ENCODE peak calls at places on chromosomes 7 and 10, in nine cellular contexts. One of them, this sample, is unnamed.
A peak's percentile ranks its signal among the peaks of the same experiment; 100 is the strongest.

GRCh38 chr10:103668351-103669242 is 175.1 kb downstream of the NEURL1 start:
- DNase-seq in fibroblast of lung: peak; percentile 34
- DNase-seq in heart left ventricle: peak; percentile 90
- DNase-seq in spleen: peak; percentile 87
- DNase-seq in uterus: peak; percentile 86
- DNase-seq in sigmoid colon: peak; percentile 91
- DNase-seq in CD8-positive, alpha-beta memory T cell: no peak
- DNase-seq in PC-9: no peak
- DNase-seq in naive thymus-derived CD4-positive, alpha-beta T cell: no peak
- DNase-seq in this sample: no peak

GRCh38 chr7:83347836-83348482 is 185.3 kb upstream of the PCLO start:
- DNase-seq in fibroblast of lung: peak; percentile 81
- DNase-seq in heart left ventricle: no peak
- DNase-seq in spleen: no peak
- DNase-seq in uterus: no peak
- DNase-seq in sigmoid colon: no peak
- DNase-seq in CD8-positive, alpha-beta memory T cell: no peak
- DNase-seq in PC-9: peak; percentile 42
- DNase-seq in naive thymus-derived CD4-positive, alpha-beta T cell: no peak
- DNase-seq in this sample: no peak

GRCh38 chr10:13990392-13990805 is 340.3 kb downstream of the FRMD4A start:
- DNase-seq in fibroblast of lung: peak; percentile 23
- DNase-seq in heart left ventricle: peak; percentile 70
- DNase-seq in spleen: no peak
- DNase-seq in uterus: peak; percentile 48
- DNase-seq in sigmoid colon: peak; percentile 70
- DNase-seq in CD8-positive, alpha-beta memory T cell: no peak
- DNase-seq in PC-9: no peak
- DNase-seq in naive thymus-derived CD4-positive, alpha-beta T cell: no peak
- DNase-seq in this sample: no peak

GRCh38 chr10:29920408-29921070 is 138.8 kb downstream of the JCAD start:
- DNase-seq in fibroblast of lung: no peak
- DNase-seq in heart left ventricle: no peak
- DNase-seq in spleen: no peak
- DNase-seq in uterus: no peak
- DNase-seq in sigmoid colon: no peak
- DNase-seq in CD8-positive, alpha-beta memory T cell: no peak
- DNase-seq in PC-9: no peak
- DNase-seq in naive thymus-derived CD4-positive, alpha-beta T cell: no peak
- DNase-seq in this sample: no peak

GRCh38 chr10:61503051-61503450 is 49.9 kb upstream of the TMEM26 start:
- DNase-seq in fibroblast of lung: peak; percentile 62
- DNase-seq in heart left ventricle: no peak
- DNase-seq in spleen: no peak
- DNase-seq in uterus: no peak
- DNase-seq in sigmoid colon: no peak
- DNase-seq in CD8-positive, alpha-beta memory T cell: no peak
- DNase-seq in PC-9: no peak
- DNase-seq in naive thymus-derived CD4-positive, alpha-beta T cell: no peak
- DNase-seq in this sample: no peak

GRCh38 chr10:77724820-77725219 is 87.2 kb upstream of the KCNMA1 start:
- DNase-seq in fibroblast of lung: no peak
- DNase-seq in heart left ventricle: no peak
- DNase-seq in spleen: no peak
- DNase-seq in uterus: no peak
- DNase-seq in sigmoid colon: no peak
- DNase-seq in CD8-positive, alpha-beta memory T cell: no peak
- DNase-seq in PC-9: no peak
- DNase-seq in naive thymus-derived CD4-positive, alpha-beta T cell: no peak
- DNase-seq in this sample: no peak

GRCh38 chr10:116947838-116948529 is 57.0 kb downstream of the SHTN1 start:
- DNase-seq in fibroblast of lung: peak; percentile 64
- DNase-seq in heart left ventricle: no peak
- DNase-seq in spleen: no peak
- DNase-seq in uterus: no peak
- DNase-seq in sigmoid colon: no peak
- DNase-seq in CD8-positive, alpha-beta memory T cell: no peak
- DNase-seq in PC-9: peak; percentile 80
- DNase-seq in naive thymus-derived CD4-positive, alpha-beta T cell: no peak
- DNase-seq in this sample: no peak

GRCh38 chr10:130137659-130138478 is 1.7 kb downstream of the GLRX3 start:
- DNase-seq in fibroblast of lung: no peak
- DNase-seq in heart left ventricle: no peak
- DNase-seq in spleen: peak; percentile 45
- DNase-seq in uterus: no peak
- DNase-seq in sigmoid colon: no peak
- DNase-seq in CD8-positive, alpha-beta memory T cell: no peak
- DNase-seq in PC-9: no peak
- DNase-seq in naive thymus-derived CD4-positive, alpha-beta T cell: no peak
- DNase-seq in this sample: no peak

GRCh38 chr7:65978891-65979582 is 3.0 kb downstream of the GUSB start:
- DNase-seq in fibroblast of lung: no peak
- DNase-seq in heart left ventricle: no peak
- DNase-seq in spleen: peak; percentile 76
- DNase-seq in uterus: no peak
- DNase-seq in sigmoid colon: no peak
- DNase-seq in CD8-positive, alpha-beta memory T cell: no peak
- DNase-seq in PC-9: no peak
- DNase-seq in naive thymus-derived CD4-positive, alpha-beta T cell: no peak
- DNase-seq in this sample: no peak

GRCh38 chr7:120402368-120402767 is 129.4 kb downstream of the KCND2 start:
- DNase-seq in fibroblast of lung: peak; percentile 72
- DNase-seq in heart left ventricle: no peak
- DNase-seq in spleen: no peak
- DNase-seq in uterus: no peak
- DNase-seq in sigmoid colon: no peak
- DNase-seq in CD8-positive, alpha-beta memory T cell: no peak
- DNase-seq in PC-9: peak; percentile 68
- DNase-seq in naive thymus-derived CD4-positive, alpha-beta T cell: no peak
- DNase-seq in this sample: no peak

GRCh38 chr7:24724451-24725190 is 32.6 kb downstream of the GSDME start:
- DNase-seq in fibroblast of lung: no peak
- DNase-seq in heart left ventricle: no peak
- DNase-seq in spleen: peak; percentile 18
- DNase-seq in uterus: no peak
- DNase-seq in sigmoid colon: no peak
- DNase-seq in CD8-positive, alpha-beta memory T cell: no peak
- DNase-seq in PC-9: no peak
- DNase-seq in naive thymus-derived CD4-positive, alpha-beta T cell: no peak
- DNase-seq in this sample: no peak

GRCh38 chr10:100043796-100044195 is 34.0 kb upstream of the DNMBP start:
- DNase-seq in fibroblast of lung: peak; percentile 30
- DNase-seq in heart left ventricle: peak; percentile 75
- DNase-seq in spleen: no peak
- DNase-seq in uterus: peak; percentile 23
- DNase-seq in sigmoid colon: peak; percentile 77
- DNase-seq in CD8-positive, alpha-beta memory T cell: no peak
- DNase-seq in PC-9: no peak
- DNase-seq in naive thymus-derived CD4-positive, alpha-beta T cell: no peak
- DNase-seq in this sample: no peak

GRCh38 chr7:97024209-97025129 is at the start of gene DLX5:
- DNase-seq in fibroblast of lung: peak; percentile 15
- DNase-seq in heart left ventricle: no peak
- DNase-seq in spleen: no peak
- DNase-seq in uterus: peak; percentile 44
- DNase-seq in sigmoid colon: no peak
- DNase-seq in CD8-positive, alpha-beta memory T cell: no peak
- DNase-seq in PC-9: no peak
- DNase-seq in naive thymus-derived CD4-positive, alpha-beta T cell: no peak
- DNase-seq in this sample: no peak

GRCh38 chr10:129098517-129098916 is 368.5 kb upstream of the MGMT start:
- DNase-seq in fibroblast of lung: no peak
- DNase-seq in heart left ventricle: no peak
- DNase-seq in spleen: no peak
- DNase-seq in uterus: no peak
- DNase-seq in sigmoid colon: no peak
- DNase-seq in CD8-positive, alpha-beta memory T cell: no peak
- DNase-seq in PC-9: no peak
- DNase-seq in naive thymus-derived CD4-positive, alpha-beta T cell: no peak
- DNase-seq in this sample: no peak

GRCh38 chr10:93039721-93040120 is 20.9 kb upstream of the CYP26C1 start:
- DNase-seq in fibroblast of lung: peak; percentile 25
- DNase-seq in heart left ventricle: no peak
- DNase-seq in spleen: no peak
- DNase-seq in uterus: no peak
- DNase-seq in sigmoid colon: no peak
- DNase-seq in CD8-positive, alpha-beta memory T cell: no peak
- DNase-seq in PC-9: no peak
- DNase-seq in naive thymus-derived CD4-positive, alpha-beta T cell: no peak
- DNase-seq in this sample: no peak

DNA sequence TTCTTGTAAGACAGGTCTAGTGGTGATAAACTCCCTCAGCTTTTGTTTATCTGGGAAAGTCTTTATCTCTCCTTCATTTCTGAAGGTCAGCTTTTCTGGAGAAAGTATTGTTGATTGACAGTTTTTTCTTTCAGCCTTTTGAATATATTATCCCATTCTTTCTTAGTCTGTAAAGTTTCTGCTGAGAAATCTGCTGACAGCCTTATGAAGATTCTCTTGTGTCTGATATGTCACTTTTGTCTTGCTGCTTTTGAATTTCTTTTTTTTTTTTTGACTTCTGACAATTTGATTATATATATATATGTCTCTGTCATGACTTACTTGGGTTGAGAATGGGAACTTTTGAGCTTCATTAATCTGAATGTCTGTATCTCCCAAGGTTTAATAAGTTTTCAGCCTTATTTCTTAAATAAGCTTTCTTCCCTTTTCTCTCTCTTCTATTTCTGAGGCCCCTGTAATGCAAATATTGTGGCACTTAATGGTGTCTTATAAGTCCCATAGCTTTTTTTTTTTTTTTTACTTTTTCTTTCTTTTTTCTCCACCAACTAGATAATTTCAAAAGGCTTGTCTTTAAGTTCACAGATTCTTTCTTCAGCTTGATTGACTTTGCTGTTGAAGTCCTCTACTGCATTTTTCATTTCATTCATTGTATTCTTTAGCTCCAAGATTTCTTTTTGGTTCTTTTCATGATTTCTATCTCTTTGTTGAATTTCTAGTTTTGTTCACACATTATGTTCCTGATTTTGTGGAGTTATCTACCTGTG is 81.4 kb upstream of the IL6 start:
- DNase-seq in fibroblast of lung: no peak
- DNase-seq in heart left ventricle: no peak
- DNase-seq in spleen: no peak
- DNase-seq in uterus: no peak
- DNase-seq in sigmoid colon: no peak
- DNase-seq in CD8-positive, alpha-beta memory T cell: no peak
- DNase-seq in PC-9: no peak
- DNase-seq in naive thymus-derived CD4-positive, alpha-beta T cell: no peak
- DNase-seq in this sample: no peak
- H3K9me3 ChIP-seq in fibroblast of lung: no peaks in the 10 kb centered on the region
- H3K9me3 ChIP-seq in heart left ventricle: no peaks in the 10 kb centered on the region
- H3K9me3 ChIP-seq in spleen: peaks cover 55% of the 10 kb centered on the region
- H3K9me3 ChIP-seq in uterus: peaks cover 30% of the 10 kb centered on the region
- H3K9me3 ChIP-seq in sigmoid colon: peaks cover 10% of the 10 kb centered on the region
- H3K9me3 ChIP-seq in CD8-positive, alpha-beta memory T cell: peaks cover 11% of the 10 kb centered on the region
- H3K9me3 ChIP-seq in PC-9: peaks cover 27% of the 10 kb centered on the region
- H3K9me3 ChIP-seq in naive thymus-derived CD4-positive, alpha-beta T cell: peaks cover 10% of the 10 kb centered on the region
- H3K9me3 ChIP-seq in this sample: peaks cover 10% of the 10 kb centered on the region

DNA sequence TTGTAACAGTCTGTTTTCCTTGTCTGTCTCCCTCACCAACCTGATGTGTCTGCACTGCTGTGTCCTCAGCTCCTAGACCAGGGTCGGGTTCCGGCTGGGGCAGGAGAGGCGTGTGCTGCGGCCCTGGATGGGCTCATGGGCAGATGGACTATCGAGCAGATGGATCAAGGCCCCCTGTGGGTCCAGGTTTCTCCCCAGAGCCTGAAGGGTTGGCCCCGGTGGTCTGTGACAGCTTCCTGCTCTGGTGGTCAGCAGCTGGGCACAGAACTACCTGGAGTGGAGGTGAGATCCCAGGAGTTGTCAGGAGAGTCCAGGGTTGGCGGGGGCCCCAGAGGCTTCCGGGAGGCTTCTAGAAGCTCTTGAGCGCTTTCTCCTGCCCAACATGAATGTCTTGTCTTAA is 75.1 kb downstream of the GRK5 start:
- DNase-seq in fibroblast of lung: no peak
- DNase-seq in heart left ventricle: no peak
- DNase-seq in spleen: peak; percentile 65
- DNase-seq in uterus: no peak
- DNase-seq in sigmoid colon: no peak
- DNase-seq in CD8-positive, alpha-beta memory T cell: no peak
- DNase-seq in PC-9: no peak
- DNase-seq in naive thymus-derived CD4-positive, alpha-beta T cell: no peak
- DNase-seq in this sample: no peak
- H3K9me3 ChIP-seq in fibroblast of lung: no peaks in the 10 kb centered on the region
- H3K9me3 ChIP-seq in heart left ventricle: no peaks in the 10 kb centered on the region
- H3K9me3 ChIP-seq in spleen: no peaks in the 10 kb centered on the region
- H3K9me3 ChIP-seq in uterus: no peaks in the 10 kb centered on the region
- H3K9me3 ChIP-seq in sigmoid colon: no peaks in the 10 kb centered on the region
- H3K9me3 ChIP-seq in CD8-positive, alpha-beta memory T cell: no peaks in the 10 kb centered on the region
- H3K9me3 ChIP-seq in PC-9: no peaks in the 10 kb centered on the region
- H3K9me3 ChIP-seq in naive thymus-derived CD4-positive, alpha-beta T cell: no peaks in the 10 kb centered on the region
- H3K9me3 ChIP-seq in this sample: no peaks in the 10 kb centered on the region

GRCh38 chr7:158262284-158263109 is 325.1 kb downstream of the PTPRN2 start:
- DNase-seq in fibroblast of lung: no peak
- DNase-seq in heart left ventricle: no peak
- DNase-seq in spleen: no peak
- DNase-seq in uterus: no peak
- DNase-seq in sigmoid colon: no peak
- DNase-seq in CD8-positive, alpha-beta memory T cell: no peak
- DNase-seq in PC-9: no peak
- DNase-seq in naive thymus-derived CD4-positive, alpha-beta T cell: no peak
- DNase-seq in this sample: no peak
- H3K9me3 ChIP-seq in fibroblast of lung: peaks cover 15% of the 10 kb centered on the region
- H3K9me3 ChIP-seq in heart left ventricle: no peaks in the 10 kb centered on the region
- H3K9me3 ChIP-seq in spleen: no peaks in the 10 kb centered on the region
- H3K9me3 ChIP-seq in uterus: no peaks in the 10 kb centered on the region
- H3K9me3 ChIP-seq in sigmoid colon: no peaks in the 10 kb centered on the region
- H3K9me3 ChIP-seq in CD8-positive, alpha-beta memory T cell: no peaks in the 10 kb centered on the region
- H3K9me3 ChIP-seq in PC-9: peaks cover 8% of the 10 kb centered on the region
- H3K9me3 ChIP-seq in naive thymus-derived CD4-positive, alpha-beta T cell: no peaks in the 10 kb centered on the region
- H3K9me3 ChIP-seq in this sample: no peaks in the 10 kb centered on the region

GRCh38 chr7:99098317-99098823 is 45.5 kb downstream of the SMURF1 start:
- DNase-seq in fibroblast of lung: no peak
- DNase-seq in heart left ventricle: no peak
- DNase-seq in spleen: no peak
- DNase-seq in uterus: no peak
- DNase-seq in sigmoid colon: no peak
- DNase-seq in CD8-positive, alpha-beta memory T cell: no peak
- DNase-seq in PC-9: no peak
- DNase-seq in naive thymus-derived CD4-positive, alpha-beta T cell: no peak
- DNase-seq in this sample: no peak
- H3K9me3 ChIP-seq in fibroblast of lung: no peaks in the 10 kb centered on the region
- H3K9me3 ChIP-seq in heart left ventricle: no peaks in the 10 kb centered on the region
- H3K9me3 ChIP-seq in spleen: peaks cover 17% of the 10 kb centered on the region
- H3K9me3 ChIP-seq in uterus: no peaks in the 10 kb centered on the region
- H3K9me3 ChIP-seq in sigmoid colon: no peaks in the 10 kb centered on the region
- H3K9me3 ChIP-seq in CD8-positive, alpha-beta memory T cell: no peaks in the 10 kb centered on the region
- H3K9me3 ChIP-seq in PC-9: no peaks in the 10 kb centered on the region
- H3K9me3 ChIP-seq in naive thymus-derived CD4-positive, alpha-beta T cell: no peaks in the 10 kb centered on the region
- H3K9me3 ChIP-seq in this sample: no peaks in the 10 kb centered on the region

DNA sequence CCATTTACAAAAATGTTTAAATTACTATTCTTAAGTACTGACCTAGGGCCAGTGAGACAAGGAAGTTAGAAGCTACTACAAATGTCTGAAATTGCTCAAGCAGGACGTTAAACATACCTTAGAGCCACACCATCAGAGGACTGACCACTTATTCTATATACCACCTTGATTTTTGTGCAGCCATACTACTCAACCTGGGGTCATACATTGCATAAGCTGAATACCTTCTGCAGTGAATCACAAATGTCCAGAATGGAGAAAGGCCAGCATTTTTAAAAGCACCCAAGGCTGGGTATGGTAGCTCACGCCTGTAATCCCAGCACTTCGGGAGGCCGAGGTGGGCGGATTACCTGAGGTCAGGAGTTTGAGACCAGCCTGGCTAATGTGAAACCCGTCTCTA is 21.2 kb upstream of the MRLN start:
- DNase-seq in fibroblast of lung: no peak
- DNase-seq in heart left ventricle: no peak
- DNase-seq in spleen: no peak
- DNase-seq in uterus: no peak
- DNase-seq in sigmoid colon: no peak
- DNase-seq in CD8-positive, alpha-beta memory T cell: no peak
- DNase-seq in PC-9: peak; percentile 36
- DNase-seq in naive thymus-derived CD4-positive, alpha-beta T cell: no peak
- DNase-seq in this sample: no peak
- H3K9me3 ChIP-seq in fibroblast of lung: no peaks in the 10 kb centered on the region
- H3K9me3 ChIP-seq in heart left ventricle: no peaks in the 10 kb centered on the region
- H3K9me3 ChIP-seq in spleen: no peaks in the 10 kb centered on the region
- H3K9me3 ChIP-seq in uterus: no peaks in the 10 kb centered on the region
- H3K9me3 ChIP-seq in sigmoid colon: no peaks in the 10 kb centered on the region
- H3K9me3 ChIP-seq in CD8-positive, alpha-beta memory T cell: no peaks in the 10 kb centered on the region
- H3K9me3 ChIP-seq in PC-9: no peaks in the 10 kb centered on the region
- H3K9me3 ChIP-seq in naive thymus-derived CD4-positive, alpha-beta T cell: no peaks in the 10 kb centered on the region
- H3K9me3 ChIP-seq in this sample: no peaks in the 10 kb centered on the region

This sample was measured in T-helper 17 cell.